ENCODE peak calls at places on chromosomes 16 and 17, in nine cellular contexts. T, J, V, Y, S, W, F, E and Q are unnamed samples.

GRCh38 chr17:81365601-81366585 is 29.4 kb upstream of the BAHCC1 start:
- DNase-seq in T (no peak), J (peak), V (peak), Y (no peak), S (no peak), W (no peak), F (peak), E (peak), Q (no peak)

GRCh38 chr17:36932383-36933173 is 4.7 kb upstream of the LHX1 start:
- DNase-seq in T (no peak), J (no peak), V (no peak), Y (no peak), S (no peak), W (no peak), F (peak), E (no peak), Q (no peak)

GRCh38 chr17:8268550-8269298 is 19.6 kb downstream of the PFAS start:
- DNase-seq in T (no peak), J (no peak), V (no peak), Y (no peak), S (no peak), W (no peak), F (no peak), E (no peak), Q (no peak)

GRCh38 chr17:1592751-1593629 is 30.4 kb upstream of the PITPNA start:
- DNase-seq in T (no peak), J (no peak), V (no peak), Y (no peak), S (no peak), W (peak), F (no peak), E (no peak), Q (no peak)

GRCh38 chr16:85187002-85187401 is 74.7 kb upstream of the CIBAR2 start:
- DNase-seq in T (peak), J (peak), V (peak), Y (peak), S (no peak), W (peak), F (no peak), E (peak), Q (no peak)

GRCh38 chr16:66503030-66503429 is 46.9 kb downstream of the TK2 start:
- DNase-seq in T (peak), J (no peak), V (no peak), Y (no peak), S (no peak), W (peak), F (no peak), E (no peak), Q (no peak)

GRCh38 chr16:47234-47633 is 6.2 kb downstream of the POLR3K start:
- DNase-seq in T (no peak), J (no peak), V (no peak), Y (no peak), S (no peak), W (no peak), F (no peak), E (no peak), Q (no peak)

GRCh38 chr16:88380099-88380498 is 2.7 kb upstream of the ZNF469 start:
- DNase-seq in T (no peak), J (no peak), V (no peak), Y (no peak), S (no peak), W (no peak), F (no peak), E (no peak), Q (no peak)

GRCh38 chr17:7308625-7309433 is 1.4 kb downstream of the EIF5A start:
- DNase-seq in T (peak), J (peak), V (peak), Y (peak), S (peak), W (peak), F (peak), E (no peak), Q (peak)

GRCh38 chr17:77148109-77148958 is 7.6 kb downstream of the SEC14L1 start:
- DNase-seq in T (no peak), J (no peak), V (no peak), Y (no peak), S (no peak), W (no peak), F (peak), E (no peak), Q (no peak)

GRCh38 chr16:10988164-10988803 is 43.9 kb downstream of the CLEC16A start:
- DNase-seq in T (no peak), J (no peak), V (no peak), Y (no peak), S (peak), W (no peak), F (no peak), E (no peak), Q (no peak)

GRCh38 chr17:60352569-60352968 is 39.4 kb downstream of the USP32 start:
- DNase-seq in T (no peak), J (no peak), V (no peak), Y (no peak), S (no peak), W (no peak), F (no peak), E (no peak), Q (no peak)

GRCh38 chr16:82368041-82368440 is 198.0 kb upstream of the MPHOSPH6 start:
- DNase-seq in T (peak), J (peak), V (peak), Y (peak), S (no peak), W (no peak), F (no peak), E (peak), Q (no peak)

GRCh38 chr16:67872631-67873434 is at the start of gene EDC4:
- DNase-seq in T (peak), J (peak), V (peak), Y (peak), S (peak), W (peak), F (peak), E (no peak), Q (peak)

GRCh38 chr16:84844561-84845495 is 25.0 kb downstream of the CRISPLD2 start:
- DNase-seq in T (no peak), J (no peak), V (no peak), Y (no peak), S (no peak), W (no peak), F (no peak), E (no peak), Q (no peak)

GRCh38 chr16:22970191-22970845 is 156.4 kb downstream of the HS3ST2 start:
- DNase-seq in T (no peak), J (no peak), V (no peak), Y (no peak), S (no peak), W (no peak), F (no peak), E (no peak), Q (no peak)

GRCh38 chr16:27547134-27547533 is 2.6 kb downstream of the GTF3C1 start:
- DNase-seq in T (no peak), J (peak), V (peak), Y (peak), S (no peak), W (no peak), F (no peak), E (no peak), Q (no peak)

GRCh38 chr16:23755484-23755809 is 621 bp downstream of the CHP2 start:
- DNase-seq in T (no peak), J (no peak), V (no peak), Y (no peak), S (no peak), W (no peak), F (no peak), E (no peak), Q (no peak)

GRCh38 chr17:83110755-83111154 is 31.3 kb downstream of the METRNL start:
- DNase-seq in T (no peak), J (peak), V (no peak), Y (no peak), S (no peak), W (no peak), F (no peak), E (no peak), Q (no peak)

GRCh38 chr16:22614271-22614947 is 103.7 kb downstream of the NPIPB5 start:
- DNase-seq in T (no peak), J (no peak), V (peak), Y (peak), S (no peak), W (no peak), F (no peak), E (no peak), Q (no peak)

GRCh38 chr17:72143245-72143644 is 22.4 kb downstream of the SOX9 start:
- DNase-seq in T (no peak), J (no peak), V (no peak), Y (no peak), S (no peak), W (no peak), F (no peak), E (no peak), Q (no peak)

GRCh38 chr17:11980813-11981212 is 16.5 kb downstream of the ZNF18 start:
- DNase-seq in T (no peak), J (no peak), V (no peak), Y (no peak), S (no peak), W (no peak), F (no peak), E (no peak), Q (no peak)

GRCh38 chr17:16027708-16028584 is 28.3 kb downstream of the TTC19 start:
- DNase-seq in T (no peak), J (peak), V (peak), Y (peak), S (no peak), W (peak), F (no peak), E (peak), Q (no peak)

GRCh38 chr16:88349903-88350900 is 32.6 kb upstream of the ZNF469 start:
- DNase-seq in T (peak), J (no peak), V (no peak), Y (no peak), S (no peak), W (no peak), F (no peak), E (no peak), Q (no peak)

GRCh38 chr16:46974352-46974751 is 878 bp upstream of the DNAJA2 start:
- DNase-seq in T (no peak), J (no peak), V (peak), Y (no peak), S (peak), W (no peak), F (no peak), E (no peak), Q (no peak)

GRCh38 chr17:74387365-74388218 is 20.3 kb downstream of the GPR142 start:
- DNase-seq in T (no peak), J (no peak), V (no peak), Y (no peak), S (no peak), W (no peak), F (no peak), E (no peak), Q (no peak)

GRCh38 chr17:51078009-51078592 is 42.6 kb downstream of the SPAG9 start:
- DNase-seq in T (no peak), J (no peak), V (no peak), Y (no peak), S (no peak), W (peak), F (no peak), E (no peak), Q (no peak)

GRCh38 chr17:6313835-6314234 is 121.1 kb downstream of the AIPL1 start:
- DNase-seq in T (no peak), J (no peak), V (no peak), Y (no peak), S (no peak), W (no peak), F (no peak), E (no peak), Q (no peak)

GRCh38 chr16:84141143-84141670 is 3.8 kb downstream of the HSDL1 start:
- DNase-seq in T (no peak), J (no peak), V (no peak), Y (no peak), S (no peak), W (no peak), F (no peak), E (no peak), Q (no peak)

GRCh38 chr17:66459811-66460270 is 157.4 kb downstream of the PRKCA start:
- DNase-seq in T (peak), J (peak), V (peak), Y (peak), S (no peak), W (no peak), F (no peak), E (peak), Q (no peak)

GRCh38 chr16:85350973-85351372 is 238.7 kb upstream of the CIBAR2 start:
- DNase-seq in T (peak), J (peak), V (peak), Y (peak), S (no peak), W (peak), F (peak), E (peak), Q (no peak)

GRCh38 chr17:8711291-8711690 is 33.3 kb downstream of the CCDC42 start:
- DNase-seq in T (no peak), J (no peak), V (no peak), Y (no peak), S (no peak), W (no peak), F (no peak), E (no peak), Q (no peak)

GRCh38 chr17:42061641-42062487 is 11.5 kb upstream of the C17orf113 start:
- DNase-seq in T (no peak), J (no peak), V (no peak), Y (no peak), S (no peak), W (no peak), F (no peak), E (peak), Q (no peak)

GRCh38 chr16:66603537-66604375 is 748 bp upstream of the CMTM3 start:
- DNase-seq in T (peak), J (peak), V (peak), Y (peak), S (peak), W (no peak), F (peak), E (no peak), Q (peak)

GRCh38 chr17:14776791-14777190 is 475.9 kb downstream of the HS3ST3B1 start:
- DNase-seq in T (no peak), J (peak), V (peak), Y (no peak), S (no peak), W (no peak), F (no peak), E (no peak), Q (no peak)

GRCh38 chr16:61362583-61362982 is 673.7 kb downstream of the CDH8 start:
- DNase-seq in T (no peak), J (no peak), V (no peak), Y (no peak), S (no peak), W (no peak), F (no peak), E (no peak), Q (no peak)

GRCh38 chr17:75758131-75758905 is 6.7 kb downstream of the GALK1 start:
- DNase-seq in T (no peak), J (no peak), V (no peak), Y (no peak), S (no peak), W (no peak), F (no peak), E (no peak), Q (no peak)
- TF ChIP-seq CTCF in T (peak), J (peak), V (peak), Y (peak), S (no peak), W (no peak), F (no peak), E (peak), Q (no peak)

GRCh38 chr17:33201255-33201654 is 91.8 kb downstream of the ASIC2 start:
- DNase-seq in T (no peak), J (no peak), V (no peak), Y (no peak), S (no peak), W (no peak), F (no peak), E (no peak), Q (no peak)

GRCh38 chr17:33202796-33203195 is 90.3 kb downstream of the ASIC2 start:
- DNase-seq in T (no peak), J (no peak), V (no peak), Y (no peak), S (no peak), W (no peak), F (no peak), E (no peak), Q (no peak)

GRCh38 chr17:33200587-33200986 is 92.5 kb downstream of the ASIC2 start:
- DNase-seq in T (no peak), J (peak), V (peak), Y (peak), S (no peak), W (no peak), F (no peak), E (no peak), Q (no peak)

GRCh38 chr17:33200116-33200515 is 93.0 kb downstream of the ASIC2 start:
- DNase-seq in T (no peak), J (peak), V (peak), Y (peak), S (no peak), W (no peak), F (no peak), E (no peak), Q (no peak)

DNA sequence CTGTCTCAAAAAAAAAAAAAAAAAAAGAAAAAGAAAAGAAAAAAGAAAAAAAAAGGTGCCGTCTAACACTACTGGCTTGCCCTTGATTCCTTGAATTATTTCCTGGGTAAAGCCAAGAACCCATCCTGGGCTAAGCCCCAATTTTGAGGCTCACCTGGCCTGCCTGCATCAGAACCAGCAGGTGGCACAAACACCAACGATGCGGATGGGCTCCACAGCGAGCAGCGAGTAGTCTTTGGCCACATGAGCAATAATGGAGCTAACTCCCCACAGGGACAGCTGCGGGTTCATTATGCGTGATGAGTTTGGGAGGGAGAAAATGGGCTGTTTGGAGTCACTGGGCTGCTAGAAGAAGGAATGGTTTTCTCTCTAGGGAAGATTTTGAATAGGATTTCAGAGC is 91.1 kb downstream of the ASIC2 start:
- DNase-seq in T (no peak), J (no peak), V (no peak), Y (no peak), S (no peak), W (no peak), F (no peak), E (no peak), Q (no peak)
- TF ChIP-seq CTCF in T (peak), J (no peak), V (no peak), Y (no peak), S (no peak), W (no peak), F (no peak), E (no peak), Q (no peak)

DNA sequence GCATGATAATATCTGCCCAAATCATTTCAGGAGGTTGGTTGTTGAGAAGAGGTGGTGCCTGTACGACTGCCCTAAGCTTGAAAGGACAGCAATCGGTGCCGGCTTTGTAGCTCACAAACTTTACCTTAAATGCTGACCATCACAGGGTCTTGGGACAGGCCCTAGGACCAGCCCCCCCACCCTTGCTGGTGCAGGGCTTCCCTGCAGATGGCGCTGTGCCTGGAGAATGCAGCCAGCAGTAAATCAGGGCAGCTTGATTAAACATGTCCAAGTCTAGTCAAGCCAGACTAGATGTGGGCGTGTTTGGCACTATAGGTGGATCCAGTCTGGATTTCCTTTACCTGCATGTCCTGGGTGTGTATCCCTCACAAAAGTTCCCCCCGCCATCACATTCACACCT is 135.5 kb upstream of the CRHR1 start:
- DNase-seq in T (no peak), J (no peak), V (no peak), Y (no peak), S (no peak), W (no peak), F (peak), E (no peak), Q (no peak)
- TF ChIP-seq CTCF in T (no peak), J (no peak), V (no peak), Y (no peak), S (no peak), W (no peak), F (no peak), E (peak), Q (peak)

DNA sequence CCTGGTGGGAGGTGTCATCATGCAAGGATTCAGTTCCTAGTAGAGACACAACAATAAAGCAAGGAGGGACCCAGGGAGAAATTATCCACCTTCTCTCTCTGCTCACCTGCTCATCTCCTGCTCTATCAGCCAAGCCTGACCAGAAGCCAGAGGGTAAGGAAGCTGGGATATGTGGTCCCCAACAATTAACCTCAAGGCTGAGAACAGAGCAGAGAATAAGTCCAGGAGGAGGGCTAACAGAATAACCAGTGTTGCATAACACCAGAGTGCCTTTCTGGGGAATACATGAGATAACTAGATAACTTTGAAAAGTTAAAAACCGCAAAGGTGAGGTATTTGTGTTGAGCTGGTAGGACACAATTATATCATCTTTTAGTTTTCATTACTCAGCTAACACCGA is 180.8 kb downstream of the SALL1 start:
- DNase-seq in T (no peak), J (no peak), V (no peak), Y (no peak), S (no peak), W (no peak), F (no peak), E (no peak), Q (no peak)
- TF ChIP-seq CTCF in T (no peak), J (no peak), V (no peak), Y (no peak), S (no peak), W (no peak), F (no peak), E (no peak), Q (no peak)

GRCh38 chr17:80123791-80124190 is 22.4 kb downstream of the GAA start:
- DNase-seq in T (no peak), J (peak), V (peak), Y (no peak), S (no peak), W (no peak), F (no peak), E (no peak), Q (no peak)

GRCh38 chr17:80126449-80126715 is 20.5 kb downstream of the EIF4A3 start:
- DNase-seq in T (no peak), J (no peak), V (no peak), Y (no peak), S (no peak), W (no peak), F (no peak), E (no peak), Q (no peak)

GRCh38 chr17:80125656-80126448 is 21.1 kb downstream of the EIF4A3 start:
- DNase-seq in T (no peak), J (peak), V (peak), Y (peak), S (no peak), W (no peak), F (no peak), E (no peak), Q (no peak)

GRCh38 chr17:80122926-80123505 is 21.6 kb downstream of the GAA start:
- DNase-seq in T (no peak), J (no peak), V (no peak), Y (no peak), S (no peak), W (no peak), F (no peak), E (no peak), Q (no peak)

GRCh38 chr17:80124351-80124981 is 22.5 kb downstream of the EIF4A3 start:
- DNase-seq in T (no peak), J (peak), V (peak), Y (peak), S (no peak), W (no peak), F (no peak), E (no peak), Q (peak)
- TF ChIP-seq CTCF in T (peak), J (peak), V (peak), Y (peak), S (no peak), W (no peak), F (peak), E (peak), Q (peak)

GRCh38 chr16:1121009-1121408 is 25.0 kb upstream of the C1QTNF8 start:
- DNase-seq in T (no peak), J (no peak), V (no peak), Y (no peak), S (no peak), W (no peak), F (no peak), E (no peak), Q (no peak)
- TF ChIP-seq CTCF in T (no peak), J (no peak), V (no peak), Y (no peak), S (no peak), W (no peak), F (no peak), E (no peak), Q (no peak)